ENCODE peak calls at places on chromosome 2, in ten cellular contexts. One of them, this sample, is unnamed.

GRCh38 chr2:209348453-209348852 is 75.4 kb upstream of the MAP2 start:
- DNase-seq in K562: no peak
- DNase-seq in HepG2: no peak
- DNase-seq in suprapubic skin: no peak
- DNase-seq in ovary: no peak
- DNase-seq in A549: no peak
- DNase-seq in H1: no peak
- DNase-seq in tibial nerve: no peak
- DNase-seq in transverse colon: no peak
- DNase-seq in esophagus muscularis mucosa: no peak
- DNase-seq in this sample: no peak

GRCh38 chr2:134522856-134523460 is 195.8 kb downstream of the TMEM163 start:
- DNase-seq in H1: no peak
- DNase-seq in transverse colon: no peak
- DNase-seq in ovary: no peak
- DNase-seq in A549: no peak
- DNase-seq in suprapubic skin: no peak
- DNase-seq in esophagus muscularis mucosa: no peak
- DNase-seq in tibial nerve: no peak
- DNase-seq in K562: no peak
- DNase-seq in HepG2: no peak
- DNase-seq in this sample: no peak

GRCh38 chr2:28991021-28991420 is 9.9 kb downstream of the TOGARAM2 start:
- DNase-seq in HepG2: no peak
- DNase-seq in esophagus muscularis mucosa: no peak
- DNase-seq in transverse colon: peak
- DNase-seq in A549: no peak
- DNase-seq in ovary: peak
- DNase-seq in H1: no peak
- DNase-seq in suprapubic skin: no peak
- DNase-seq in K562: no peak
- DNase-seq in tibial nerve: no peak
- DNase-seq in this sample: no peak

GRCh38 chr2:162926907-162927306 is 88.3 kb upstream of the KCNH7 start:
- DNase-seq in suprapubic skin: no peak
- DNase-seq in esophagus muscularis mucosa: no peak
- DNase-seq in ovary: no peak
- DNase-seq in A549: no peak
- DNase-seq in tibial nerve: no peak
- DNase-seq in H1: no peak
- DNase-seq in transverse colon: no peak
- DNase-seq in K562: no peak
- DNase-seq in HepG2: no peak
- DNase-seq in this sample: no peak

GRCh38 chr2:195445639-195446038 is 211.4 kb upstream of the SLC39A10 start:
- DNase-seq in suprapubic skin: no peak
- DNase-seq in esophagus muscularis mucosa: no peak
- DNase-seq in H1: no peak
- DNase-seq in A549: no peak
- DNase-seq in K562: no peak
- DNase-seq in transverse colon: no peak
- DNase-seq in tibial nerve: no peak
- DNase-seq in ovary: no peak
- DNase-seq in HepG2: no peak
- DNase-seq in this sample: no peak

GRCh38 chr2:111054791-111055627 is 65.7 kb upstream of the BCL2L11 start:
- DNase-seq in suprapubic skin: no peak
- DNase-seq in transverse colon: no peak
- DNase-seq in tibial nerve: no peak
- DNase-seq in K562: no peak
- DNase-seq in HepG2: no peak
- DNase-seq in ovary: no peak
- DNase-seq in A549: no peak
- DNase-seq in H1: no peak
- DNase-seq in esophagus muscularis mucosa: peak
- DNase-seq in this sample: no peak

GRCh38 chr2:159454185-159454584 is 162.2 kb downstream of the BAZ2B start:
- DNase-seq in transverse colon: no peak
- DNase-seq in A549: no peak
- DNase-seq in esophagus muscularis mucosa: no peak
- DNase-seq in H1: no peak
- DNase-seq in suprapubic skin: no peak
- DNase-seq in ovary: no peak
- DNase-seq in K562: no peak
- DNase-seq in tibial nerve: no peak
- DNase-seq in HepG2: peak
- DNase-seq in this sample: no peak

GRCh38 chr2:104702451-104702850 is 151.5 kb upstream of the POU3F3 start:
- DNase-seq in A549: no peak
- DNase-seq in transverse colon: no peak
- DNase-seq in suprapubic skin: no peak
- DNase-seq in ovary: no peak
- DNase-seq in H1: no peak
- DNase-seq in K562: no peak
- DNase-seq in tibial nerve: no peak
- DNase-seq in HepG2: no peak
- DNase-seq in esophagus muscularis mucosa: no peak
- DNase-seq in this sample: no peak

GRCh38 chr2:190993292-190993643 is 20.7 kb downstream of the STAT1 start:
- DNase-seq in tibial nerve: no peak
- DNase-seq in HepG2: no peak
- DNase-seq in K562: no peak
- DNase-seq in H1: no peak
- DNase-seq in A549: no peak
- DNase-seq in ovary: no peak
- DNase-seq in suprapubic skin: no peak
- DNase-seq in esophagus muscularis mucosa: no peak
- DNase-seq in transverse colon: no peak
- DNase-seq in this sample: no peak

GRCh38 chr2:69589973-69590652 is 53.4 kb downstream of the AAK1 start:
- DNase-seq in suprapubic skin: no peak
- DNase-seq in HepG2: no peak
- DNase-seq in A549: no peak
- DNase-seq in H1: no peak
- DNase-seq in ovary: no peak
- DNase-seq in tibial nerve: no peak
- DNase-seq in transverse colon: no peak
- DNase-seq in esophagus muscularis mucosa: no peak
- DNase-seq in K562: peak
- DNase-seq in this sample: no peak

GRCh38 chr2:69597105-69597504 is 46.4 kb downstream of the AAK1 start:
- DNase-seq in suprapubic skin: no peak
- DNase-seq in esophagus muscularis mucosa: no peak
- DNase-seq in K562: no peak
- DNase-seq in ovary: no peak
- DNase-seq in A549: no peak
- DNase-seq in transverse colon: no peak
- DNase-seq in tibial nerve: no peak
- DNase-seq in HepG2: no peak
- DNase-seq in H1: no peak
- DNase-seq in this sample: no peak

GRCh38 chr2:69592511-69592910 is 51.0 kb downstream of the AAK1 start:
- DNase-seq in suprapubic skin: no peak
- DNase-seq in tibial nerve: no peak
- DNase-seq in K562: no peak
- DNase-seq in HepG2: no peak
- DNase-seq in ovary: no peak
- DNase-seq in transverse colon: no peak
- DNase-seq in esophagus muscularis mucosa: no peak
- DNase-seq in A549: no peak
- DNase-seq in H1: no peak
- DNase-seq in this sample: no peak

GRCh38 chr2:69597843-69598610 is 45.5 kb downstream of the AAK1 start:
- DNase-seq in K562: no peak
- DNase-seq in A549: no peak
- DNase-seq in transverse colon: no peak
- DNase-seq in suprapubic skin: no peak
- DNase-seq in ovary: no peak
- DNase-seq in HepG2: no peak
- DNase-seq in tibial nerve: no peak
- DNase-seq in H1: no peak
- DNase-seq in esophagus muscularis mucosa: no peak
- DNase-seq in this sample: no peak

GRCh38 chr2:69594341-69594740 is 49.2 kb downstream of the AAK1 start:
- DNase-seq in H1: no peak
- DNase-seq in transverse colon: no peak
- DNase-seq in A549: no peak
- DNase-seq in ovary: no peak
- DNase-seq in tibial nerve: no peak
- DNase-seq in K562: no peak
- DNase-seq in HepG2: no peak
- DNase-seq in esophagus muscularis mucosa: no peak
- DNase-seq in suprapubic skin: no peak
- DNase-seq in this sample: no peak
- TF ChIP-seq EP300 in H1: no peak
- TF ChIP-seq EP300 in transverse colon: no peak
- TF ChIP-seq EP300 in A549: no peak
- TF ChIP-seq EP300 in ovary: no peak
- TF ChIP-seq EP300 in tibial nerve: no peak
- TF ChIP-seq EP300 in K562: no peak
- TF ChIP-seq EP300 in HepG2: no peak
- TF ChIP-seq EP300 in esophagus muscularis mucosa: no peak
- TF ChIP-seq EP300 in suprapubic skin: no peak
- TF ChIP-seq EP300 in this sample: no peak

GRCh38 chr2:176234966-176235365 is 34.3 kb upstream of the MTX2 start:
- DNase-seq in A549: no peak
- DNase-seq in K562: no peak
- DNase-seq in H1: no peak
- DNase-seq in ovary: no peak
- DNase-seq in suprapubic skin: no peak
- DNase-seq in transverse colon: no peak
- DNase-seq in tibial nerve: no peak
- DNase-seq in HepG2: no peak
- DNase-seq in esophagus muscularis mucosa: no peak
- DNase-seq in this sample: no peak

GRCh38 chr2:176239016-176239415 is 30.2 kb upstream of the MTX2 start:
- DNase-seq in tibial nerve: no peak
- DNase-seq in HepG2: no peak
- DNase-seq in K562: no peak
- DNase-seq in ovary: no peak
- DNase-seq in esophagus muscularis mucosa: no peak
- DNase-seq in H1: no peak
- DNase-seq in A549: no peak
- DNase-seq in transverse colon: no peak
- DNase-seq in suprapubic skin: no peak
- DNase-seq in this sample: no peak

DNA sequence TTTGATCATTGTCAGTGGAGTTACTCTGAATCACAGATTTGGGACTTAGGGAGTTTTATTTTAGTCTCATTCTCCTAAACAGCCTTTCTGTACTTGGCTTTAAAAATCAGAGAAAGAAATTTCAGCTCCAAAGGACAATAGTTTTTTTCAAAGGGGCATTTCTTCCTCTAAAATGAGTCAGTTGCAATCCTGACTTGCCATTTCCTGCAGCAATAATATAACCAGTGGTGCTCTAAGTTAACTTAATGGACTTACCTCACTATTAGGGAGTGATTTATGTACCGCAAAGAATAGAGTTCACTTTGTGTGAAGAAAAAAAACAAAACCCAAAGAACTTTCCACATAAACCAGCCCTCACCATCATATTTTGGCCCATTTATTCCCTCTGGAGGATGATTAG is 35.0 kb upstream of the MTX2 start:
- DNase-seq in transverse colon: no peak
- DNase-seq in ovary: no peak
- DNase-seq in suprapubic skin: no peak
- DNase-seq in K562: no peak
- DNase-seq in H1: no peak
- DNase-seq in A549: no peak
- DNase-seq in HepG2: no peak
- DNase-seq in tibial nerve: no peak
- DNase-seq in esophagus muscularis mucosa: no peak
- DNase-seq in this sample: no peak
- TF ChIP-seq CTCF in transverse colon: no peak
- TF ChIP-seq CTCF in ovary: no peak
- TF ChIP-seq CTCF in suprapubic skin: no peak
- TF ChIP-seq CTCF in K562: no peak
- TF ChIP-seq CTCF in H1: no peak
- TF ChIP-seq CTCF in A549: no peak
- TF ChIP-seq CTCF in HepG2: no peak
- TF ChIP-seq CTCF in tibial nerve: no peak
- TF ChIP-seq CTCF in esophagus muscularis mucosa: no peak
- TF ChIP-seq CTCF in this sample: no peak

GRCh38 chr2:213284105-213285090 is at the start of gene SPAG16:
- DNase-seq in A549: peak
- DNase-seq in HepG2: peak
- DNase-seq in K562: peak
- DNase-seq in ovary: peak
- DNase-seq in suprapubic skin: peak
- DNase-seq in esophagus muscularis mucosa: peak
- DNase-seq in H1: peak
- DNase-seq in transverse colon: peak
- DNase-seq in tibial nerve: peak
- DNase-seq in this sample: peak
- TF ChIP-seq POLR2A in A549: peak
- TF ChIP-seq POLR2A in HepG2: peak
- TF ChIP-seq POLR2A in K562: no peak
- TF ChIP-seq POLR2A in ovary: peak
- TF ChIP-seq POLR2A in suprapubic skin: no peak
- TF ChIP-seq POLR2A in esophagus muscularis mucosa: no peak
- TF ChIP-seq POLR2A in H1: peak
- TF ChIP-seq POLR2A in transverse colon: peak
- TF ChIP-seq POLR2A in tibial nerve: no peak
- TF ChIP-seq POLR2A in this sample: peak

GRCh38 chr2:71455011-71455740 is 1.8 kb downstream of the DYSF start:
- DNase-seq in esophagus muscularis mucosa: peak
- DNase-seq in K562: no peak
- DNase-seq in A549: no peak
- DNase-seq in HepG2: no peak
- DNase-seq in suprapubic skin: no peak
- DNase-seq in ovary: no peak
- DNase-seq in H1: no peak
- DNase-seq in transverse colon: no peak
- DNase-seq in tibial nerve: no peak
- DNase-seq in this sample: no peak

GRCh38 chr2:71453404-71454220 is at the start of gene DYSF:
- DNase-seq in transverse colon: peak
- DNase-seq in ovary: no peak
- DNase-seq in K562: peak
- DNase-seq in suprapubic skin: no peak
- DNase-seq in A549: no peak
- DNase-seq in esophagus muscularis mucosa: peak
- DNase-seq in tibial nerve: no peak
- DNase-seq in HepG2: no peak
- DNase-seq in H1: peak
- DNase-seq in this sample: peak

GRCh38 chr2:71451695-71452094 is 1.7 kb upstream of the DYSF start:
- DNase-seq in transverse colon: no peak
- DNase-seq in H1: no peak
- DNase-seq in esophagus muscularis mucosa: no peak
- DNase-seq in HepG2: no peak
- DNase-seq in tibial nerve: no peak
- DNase-seq in ovary: no peak
- DNase-seq in A549: no peak
- DNase-seq in suprapubic skin: no peak
- DNase-seq in K562: no peak
- DNase-seq in this sample: no peak

GRCh38 chr2:71454221-71455010 is 1.1 kb downstream of the DYSF start:
- DNase-seq in HepG2: no peak
- DNase-seq in K562: peak
- DNase-seq in A549: no peak
- DNase-seq in H1: no peak
- DNase-seq in transverse colon: no peak
- DNase-seq in suprapubic skin: no peak
- DNase-seq in esophagus muscularis mucosa: peak
- DNase-seq in tibial nerve: no peak
- DNase-seq in ovary: no peak
- DNase-seq in this sample: no peak

GRCh38 chr2:71452565-71452964 is 796 bp upstream of the DYSF start:
- DNase-seq in tibial nerve: no peak
- DNase-seq in HepG2: no peak
- DNase-seq in suprapubic skin: no peak
- DNase-seq in H1: no peak
- DNase-seq in K562: peak
- DNase-seq in transverse colon: no peak
- DNase-seq in A549: peak
- DNase-seq in ovary: no peak
- DNase-seq in esophagus muscularis mucosa: peak
- DNase-seq in this sample: peak
- TF ChIP-seq EP300 in tibial nerve: no peak
- TF ChIP-seq EP300 in HepG2: no peak
- TF ChIP-seq EP300 in suprapubic skin: no peak
- TF ChIP-seq EP300 in H1: no peak
- TF ChIP-seq EP300 in K562: peak
- TF ChIP-seq EP300 in transverse colon: no peak
- TF ChIP-seq EP300 in A549: no peak
- TF ChIP-seq EP300 in ovary: no peak
- TF ChIP-seq EP300 in esophagus muscularis mucosa: no peak
- TF ChIP-seq EP300 in this sample: no peak